ENCODE peak calls at places on chromosome 3, in four cellular contexts. One of them, this sample, is unnamed.

GRCh38 chr3:178505832-178506231 is 30.4 kb upstream of the KCNMB2 start:
- DNase-seq in HepG2: no peak
- DNase-seq in HCT116: no peak
- DNase-seq in K562: no peak
- DNase-seq in this sample: no peak

GRCh38 chr3:63096248-63097058 is 181.7 kb upstream of the SYNPR start:
- DNase-seq in HepG2: no peak
- DNase-seq in HCT116: no peak
- DNase-seq in K562: no peak
- DNase-seq in this sample: no peak

GRCh38 chr3:194489736-194490612 is 3.2 kb upstream of the ATP13A3 start:
- DNase-seq in HCT116: no peak
- DNase-seq in HepG2: no peak
- DNase-seq in K562: no peak
- DNase-seq in this sample: no peak

GRCh38 chr3:174951498-174951897 is 92.4 kb downstream of the NAALADL2 start:
- DNase-seq in HCT116: no peak
- DNase-seq in K562: no peak
- DNase-seq in HepG2: no peak
- DNase-seq in this sample: no peak

GRCh38 chr3:49454457-49454856 is 15.6 kb upstream of the DAG1 start:
- DNase-seq in HepG2: peak
- DNase-seq in K562: peak
- DNase-seq in HCT116: peak
- DNase-seq in this sample: no peak

GRCh38 chr3:104831076-104831475 is 535.6 kb upstream of the ALCAM start:
- DNase-seq in HCT116: no peak
- DNase-seq in K562: no peak
- DNase-seq in HepG2: no peak
- DNase-seq in this sample: no peak

GRCh38 chr3:196336319-196337145 is 1.7 kb downstream of the TM4SF19 start:
- DNase-seq in HCT116: peak
- DNase-seq in K562: peak
- DNase-seq in HepG2: no peak
- DNase-seq in this sample: no peak

GRCh38 chr3:192481638-192482037 is 245.7 kb downstream of the FGF12 start:
- DNase-seq in HCT116: no peak
- DNase-seq in HepG2: no peak
- DNase-seq in K562: no peak
- DNase-seq in this sample: no peak

GRCh38 chr3:3177861-3178497 is 1.5 kb downstream of the CRBN start:
- DNase-seq in HepG2: peak
- DNase-seq in HCT116: no peak
- DNase-seq in K562: peak
- DNase-seq in this sample: no peak

GRCh38 chr3:119195911-119196310 is 22.5 kb downstream of the UPK1B start:
- DNase-seq in HepG2: no peak
- DNase-seq in HCT116: no peak
- DNase-seq in K562: no peak
- DNase-seq in this sample: no peak

GRCh38 chr3:66210687-66211295 is 10.0 kb upstream of the SLC25A26 start:
- DNase-seq in K562: no peak
- DNase-seq in HepG2: no peak
- DNase-seq in HCT116: no peak
- DNase-seq in this sample: no peak

GRCh38 chr3:48747703-48748102 is 30.7 kb upstream of the IP6K2 start:
- DNase-seq in K562: no peak
- DNase-seq in HCT116: no peak
- DNase-seq in HepG2: no peak
- DNase-seq in this sample: no peak

GRCh38 chr3:36992806-36993325 is at the start of gene EPM2AIP1:
- DNase-seq in HepG2: no peak
- DNase-seq in K562: no peak
- DNase-seq in HCT116: no peak
- DNase-seq in this sample: no peak

GRCh38 chr3:174863488-174863887 is 4.4 kb downstream of the NAALADL2 start:
- DNase-seq in K562: no peak
- DNase-seq in HepG2: no peak
- DNase-seq in HCT116: peak
- DNase-seq in this sample: no peak

GRCh38 chr3:43009547-43009946 is 30.4 kb downstream of the GASK1A start:
- DNase-seq in HepG2: no peak
- DNase-seq in K562: no peak
- DNase-seq in HCT116: no peak
- DNase-seq in this sample: no peak

GRCh38 chr3:61628636-61629035 is 67.3 kb downstream of the PTPRG start:
- DNase-seq in K562: no peak
- DNase-seq in HepG2: no peak
- DNase-seq in HCT116: no peak
- DNase-seq in this sample: no peak

GRCh38 chr3:45860481-45860880 is 18.6 kb upstream of the LZTFL1 start:
- DNase-seq in HCT116: no peak
- DNase-seq in K562: no peak
- DNase-seq in HepG2: no peak
- DNase-seq in this sample: no peak

GRCh38 chr3:159904911-159905310 is 83.7 kb upstream of the IL12A start:
- DNase-seq in K562: no peak
- DNase-seq in HCT116: no peak
- DNase-seq in HepG2: no peak
- DNase-seq in this sample: no peak

GRCh38 chr3:141537866-141538265 is 51.0 kb downstream of the RASA2 start:
- DNase-seq in HepG2: no peak
- DNase-seq in K562: no peak
- DNase-seq in HCT116: no peak
- DNase-seq in this sample: no peak

GRCh38 chr3:186193534-186194450 is 84.9 kb upstream of the ETV5 start:
- DNase-seq in HCT116: no peak
- DNase-seq in HepG2: no peak
- DNase-seq in K562: no peak
- DNase-seq in this sample: no peak

GRCh38 chr3:157436583-157437300 is at the start of gene PTX3:
- DNase-seq in K562: no peak
- DNase-seq in HCT116: no peak
- DNase-seq in HepG2: no peak
- DNase-seq in this sample: no peak

GRCh38 chr3:148175215-148175614 is 522.5 kb upstream of the AGTR1 start:
- DNase-seq in HCT116: no peak
- DNase-seq in HepG2: no peak
- DNase-seq in K562: no peak
- DNase-seq in this sample: no peak

GRCh38 chr3:119601154-119601553 is 3.5 kb downstream of the PLA1A start:
- DNase-seq in K562: no peak
- DNase-seq in HepG2: no peak
- DNase-seq in HCT116: no peak
- DNase-seq in this sample: no peak

GRCh38 chr3:46098319-46098761 is 71.1 kb upstream of the XCR1 start:
- DNase-seq in HepG2: no peak
- DNase-seq in K562: no peak
- DNase-seq in HCT116: no peak
- DNase-seq in this sample: no peak

GRCh38 chr3:9105421-9105820 is 142.1 kb upstream of the RAD18 start:
- DNase-seq in HCT116: no peak
- DNase-seq in HepG2: no peak
- DNase-seq in K562: no peak
- DNase-seq in this sample: no peak

GRCh38 chr3:135218304-135218703 is 423.2 kb downstream of the EPHB1 start:
- DNase-seq in HepG2: no peak
- DNase-seq in K562: no peak
- DNase-seq in HCT116: no peak
- DNase-seq in this sample: no peak

GRCh38 chr3:53890726-53891499 is 746 bp downstream of the SELENOK start:
- DNase-seq in HepG2: peak
- DNase-seq in K562: no peak
- DNase-seq in HCT116: peak
- DNase-seq in this sample: no peak

GRCh38 chr3:72844436-72844999 is 3.7 kb downstream of the SHQ1 start:
- DNase-seq in K562: no peak
- DNase-seq in HCT116: no peak
- DNase-seq in HepG2: no peak
- DNase-seq in this sample: no peak

GRCh38 chr3:38116471-38117162 is 20.3 kb downstream of the ACAA1 start:
- DNase-seq in K562: peak
- DNase-seq in HCT116: no peak
- DNase-seq in HepG2: no peak
- DNase-seq in this sample: no peak

DNA sequence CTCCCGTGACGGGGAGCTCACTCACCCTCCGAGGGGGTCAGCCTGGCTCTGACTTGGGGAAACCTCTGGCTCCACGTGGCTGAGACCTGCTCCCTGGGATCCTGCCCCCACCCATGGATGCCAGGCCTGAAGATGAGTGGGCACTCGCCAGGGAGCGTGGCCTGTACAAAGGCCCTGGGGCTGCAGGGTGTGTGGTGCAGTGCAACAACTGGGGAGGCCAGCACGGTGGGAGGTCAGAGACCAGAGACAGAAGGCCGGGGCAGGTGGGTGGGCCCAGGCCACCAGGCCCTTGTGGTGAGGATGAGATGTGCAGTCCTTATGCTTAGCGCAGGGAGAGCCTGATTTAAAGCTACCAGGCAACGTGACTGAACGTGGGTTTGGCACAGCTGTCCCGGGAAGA is 5.0 kb downstream of the DNAJB8 start:
- DNase-seq in HepG2: no peak
- DNase-seq in HCT116: no peak
- DNase-seq in K562: no peak
- DNase-seq in this sample: no peak
- TF ChIP-seq CTCF in HepG2: no peak
- TF ChIP-seq CTCF in HCT116: no peak
- TF ChIP-seq CTCF in K562: no peak
- TF ChIP-seq CTCF in this sample: no peak

GRCh38 chr3:133574260-133574881 is 885 bp downstream of the CDV3 start:
- DNase-seq in HepG2: peak
- DNase-seq in K562: peak
- DNase-seq in HCT116: no peak
- DNase-seq in this sample: no peak
- TF ChIP-seq TCF7L2 in HepG2: no peak
- TF ChIP-seq TCF7L2 in K562: no peak
- TF ChIP-seq TCF7L2 in HCT116: no peak
- TF ChIP-seq TCF7L2 in this sample: no peak

GRCh38 chr3:120743556-120744195 is 1.1 kb downstream of the GTF2E1 start:
- DNase-seq in HepG2: no peak
- DNase-seq in K562: peak
- DNase-seq in HCT116: no peak
- DNase-seq in this sample: no peak
- H3K27ac ChIP-seq in HepG2: peak
- H3K27ac ChIP-seq in K562: peak
- H3K27ac ChIP-seq in HCT116: peak
- H3K27ac ChIP-seq in this sample: peak

DNA sequence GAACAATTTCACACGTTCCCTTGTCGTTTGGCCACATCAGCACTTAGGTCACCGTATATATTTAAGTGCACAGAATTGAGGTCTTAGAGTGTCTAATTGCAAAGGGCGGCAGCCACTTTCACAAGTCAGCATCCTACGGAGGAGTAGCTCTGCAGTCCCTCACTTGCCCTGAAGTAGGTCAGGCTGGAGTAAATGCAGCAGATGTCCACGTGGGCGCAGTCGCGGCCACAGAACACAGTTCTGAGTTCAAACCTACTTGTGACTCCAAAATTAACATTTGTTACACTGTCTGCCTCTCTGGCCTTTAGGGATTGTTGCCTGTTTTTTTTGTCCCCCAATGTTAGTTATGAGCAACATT is 85.8 kb downstream of the PDCD6IP start:
- DNase-seq in HepG2: peak
- DNase-seq in K562: peak
- DNase-seq in HCT116: no peak
- DNase-seq in this sample: no peak
- TF ChIP-seq CTCF in HepG2: peak
- TF ChIP-seq CTCF in K562: peak
- TF ChIP-seq CTCF in HCT116: no peak
- TF ChIP-seq CTCF in this sample: peak

DNA sequence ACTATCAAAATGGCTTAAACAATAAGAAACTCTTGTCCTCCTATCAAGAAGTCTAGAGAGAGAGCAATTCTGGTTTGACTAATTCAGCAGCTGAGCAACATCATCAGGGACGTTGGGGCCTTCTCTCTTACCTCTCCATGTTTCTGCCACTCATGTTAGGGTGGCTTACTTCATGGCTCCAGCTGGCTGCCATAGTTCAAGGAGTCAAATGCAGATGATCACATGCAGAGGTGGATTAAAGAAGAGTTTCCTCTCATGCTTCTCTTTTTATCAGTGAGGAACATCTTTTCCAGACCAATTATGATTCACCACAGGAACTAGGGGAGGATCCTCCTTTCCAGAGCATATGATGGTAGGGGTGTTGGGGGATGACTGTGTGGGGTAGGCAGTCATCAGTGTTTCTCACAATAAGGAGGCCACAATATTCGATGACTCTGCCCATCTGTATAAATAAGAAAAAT is 45.5 kb downstream of the NEK11 start:
- DNase-seq in HCT116: no peak
- DNase-seq in HepG2: no peak
- DNase-seq in K562: peak
- DNase-seq in this sample: no peak
- TF ChIP-seq TCF7L2 in HCT116: no peak
- TF ChIP-seq TCF7L2 in HepG2: no peak
- TF ChIP-seq TCF7L2 in K562: no peak
- TF ChIP-seq TCF7L2 in this sample: no peak

DNA sequence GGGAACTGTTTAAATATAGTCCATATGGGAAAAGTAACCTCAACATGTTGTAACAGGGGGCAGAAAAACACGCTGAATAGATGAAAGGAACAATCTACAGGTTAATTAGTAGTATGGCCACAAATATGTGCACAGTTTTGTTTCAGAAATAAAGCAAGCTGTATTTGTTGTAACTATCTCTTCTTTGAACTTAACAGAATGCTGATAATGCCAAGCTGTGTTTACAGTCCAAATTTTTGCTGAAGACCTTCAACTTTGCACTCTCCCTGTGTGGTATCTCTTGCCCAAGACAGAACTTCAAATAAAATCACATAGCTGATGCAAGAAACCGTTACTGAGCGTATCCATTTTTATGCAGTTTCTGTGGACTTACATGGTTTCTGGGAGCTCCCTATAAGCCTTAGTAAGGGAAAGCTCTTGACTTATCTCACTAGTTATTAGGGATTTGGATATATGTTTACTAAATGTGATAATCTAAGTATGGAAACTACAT is 425.4 kb upstream of the TPRG1 start:
- DNase-seq in K562: no peak
- DNase-seq in HCT116: no peak
- DNase-seq in HepG2: peak
- DNase-seq in this sample: no peak
- H3K27ac ChIP-seq in K562: no peak
- H3K27ac ChIP-seq in HCT116: no peak
- H3K27ac ChIP-seq in HepG2: peak
- H3K27ac ChIP-seq in this sample: no peak

This sample was measured in Panc1.